ENCODE peak calls at places on chromosome 21, in nine cellular contexts. U, R, F, A, S, E, P, B and Y are unnamed samples.

GRCh38 chr21:43824250-43824882 is 35.0 kb downstream of the RRP1 start:
- DNase-seq in U (no peak), R (no peak), F (no peak), A (peak; percentile 56), S (no peak), E (peak; percentile 62), P (peak; percentile 35), B (no peak), Y (no peak)

GRCh38 chr21:25031750-25032149 is 575.5 kb downstream of the MRPL39 start:
- DNase-seq in U (no peak), R (no peak), F (no peak), A (no peak), S (no peak), E (no peak), P (no peak), B (no peak), Y (no peak)

GRCh38 chr21:37074195-37074510 is 1.1 kb downstream of the TTC3 start:
- DNase-seq in U (no peak), R (no peak), F (no peak), A (no peak), S (no peak), E (no peak), P (no peak), B (no peak), Y (no peak)

GRCh38 chr21:28899220-28899619 is 93.5 kb downstream of the LTN1 start:
- DNase-seq in U (no peak), R (no peak), F (no peak), A (peak; percentile 50), S (no peak), E (no peak), P (no peak), B (no peak), Y (no peak)

GRCh38 chr21:39387461-39388037 is 38.7 kb upstream of the HMGN1 start:
- DNase-seq in U (peak; percentile 93), R (peak; percentile 91), F (peak; percentile 95), A (peak; percentile 85), S (peak; percentile 89), E (peak; percentile 81), P (peak; percentile 73), B (peak; percentile 92), Y (no peak)

GRCh38 chr21:18840239-18840638 is 436.7 kb upstream of the TMPRSS15 start:
- DNase-seq in U (no peak), R (no peak), F (no peak), A (no peak), S (no peak), E (no peak), P (peak; percentile 70), B (no peak), Y (no peak)

GRCh38 chr21:44755227-44755626 is 43.9 kb upstream of the TSPEAR start:
- DNase-seq in U (no peak), R (no peak), F (no peak), A (peak; percentile 44), S (no peak), E (no peak), P (peak; percentile 73), B (no peak), Y (no peak)

GRCh38 chr21:36694041-36694515 is 4.8 kb upstream of the SIM2 start:
- DNase-seq in U (no peak), R (no peak), F (no peak), A (peak; percentile 35), S (no peak), E (peak; percentile 65), P (no peak), B (no peak), Y (peak; percentile 27)

GRCh38 chr21:26686278-26686677 is 113.2 kb upstream of the CYYR1 start:
- DNase-seq in U (no peak), R (no peak), F (no peak), A (peak; percentile 28), S (no peak), E (peak; percentile 44), P (peak; percentile 18), B (no peak), Y (peak; percentile 4)

GRCh38 chr21:44079846-44080245 is 27.4 kb upstream of the PWP2 start:
- DNase-seq in U (no peak), R (no peak), F (peak; percentile 31), A (no peak), S (no peak), E (no peak), P (no peak), B (no peak), Y (no peak)

GRCh38 chr21:36661511-36662309 is 37.2 kb upstream of the SIM2 start:
- DNase-seq in U (no peak), R (no peak), F (no peak), A (peak; percentile 28), S (no peak), E (peak; percentile 48), P (peak; percentile 29), B (peak; percentile 37), Y (no peak)

GRCh38 chr21:37257526-37257966 is 9.6 kb downstream of the VPS26C start:
- DNase-seq in U (no peak), R (no peak), F (no peak), A (peak; percentile 50), S (no peak), E (peak; percentile 24), P (peak; percentile 32), B (peak; percentile 25), Y (no peak)

GRCh38 chr21:44692798-44693512 is 4.0 kb upstream of the KRTAP10-12 start:
- DNase-seq in U (no peak), R (no peak), F (no peak), A (no peak), S (no peak), E (no peak), P (no peak), B (no peak), Y (no peak)

GRCh38 chr21:38343691-38344090 is 86.9 kb downstream of the KCNJ15 start:
- DNase-seq in U (peak; percentile 87), R (peak; percentile 78), F (no peak), A (peak; percentile 74), S (peak; percentile 79), E (peak; percentile 49), P (peak; percentile 89), B (no peak), Y (peak; percentile 64)

GRCh38 chr21:29114765-29115164 is 15.7 kb upstream of the MAP3K7CL start:
- DNase-seq in U (no peak), R (no peak), F (no peak), A (peak; percentile 41), S (no peak), E (peak; percentile 92), P (peak; percentile 98), B (no peak), Y (no peak)

GRCh38 chr21:43196789-43197188 is 28.0 kb downstream of the CRYAA start:
- DNase-seq in U (no peak), R (peak; percentile 60), F (peak; percentile 65), A (no peak), S (peak; percentile 25), E (no peak), P (no peak), B (peak; percentile 75), Y (no peak)

GRCh38 chr21:39611547-39612190 is 1.1 kb upstream of the B3GALT5 start:
- DNase-seq in U (no peak), R (peak; percentile 36), F (no peak), A (no peak), S (no peak), E (no peak), P (no peak), B (no peak), Y (no peak)

GRCh38 chr21:35206141-35207125 is 157.3 kb upstream of the RUNX1 start:
- DNase-seq in U (no peak), R (peak; percentile 52), F (peak; percentile 53), A (no peak), S (peak; percentile 33), E (peak; percentile 32), P (no peak), B (peak; percentile 44), Y (no peak)
- H3K4me3 ChIP-seq in U (peak overlapping the region; percentile 20), R (no peak overlapping the region), F (no peak overlapping the region), A (no peak overlapping the region), S (no peak overlapping the region), E (no peak overlapping the region), P (no peak overlapping the region), B (no peak overlapping the region), Y (no peak overlapping the region)

GRCh38 chr21:33023574-33024277 is 2.0 kb upstream of the OLIG2 start:
- DNase-seq in U (no peak), R (no peak), F (no peak), A (peak; percentile 8), S (no peak), E (no peak), P (no peak), B (no peak), Y (no peak)
- TF ChIP-seq CTCF in U (no peak), R (no peak), F (no peak), A (no peak), S (no peak), E (no peak), P (no peak), B (no peak), Y (no peak)

DNA sequence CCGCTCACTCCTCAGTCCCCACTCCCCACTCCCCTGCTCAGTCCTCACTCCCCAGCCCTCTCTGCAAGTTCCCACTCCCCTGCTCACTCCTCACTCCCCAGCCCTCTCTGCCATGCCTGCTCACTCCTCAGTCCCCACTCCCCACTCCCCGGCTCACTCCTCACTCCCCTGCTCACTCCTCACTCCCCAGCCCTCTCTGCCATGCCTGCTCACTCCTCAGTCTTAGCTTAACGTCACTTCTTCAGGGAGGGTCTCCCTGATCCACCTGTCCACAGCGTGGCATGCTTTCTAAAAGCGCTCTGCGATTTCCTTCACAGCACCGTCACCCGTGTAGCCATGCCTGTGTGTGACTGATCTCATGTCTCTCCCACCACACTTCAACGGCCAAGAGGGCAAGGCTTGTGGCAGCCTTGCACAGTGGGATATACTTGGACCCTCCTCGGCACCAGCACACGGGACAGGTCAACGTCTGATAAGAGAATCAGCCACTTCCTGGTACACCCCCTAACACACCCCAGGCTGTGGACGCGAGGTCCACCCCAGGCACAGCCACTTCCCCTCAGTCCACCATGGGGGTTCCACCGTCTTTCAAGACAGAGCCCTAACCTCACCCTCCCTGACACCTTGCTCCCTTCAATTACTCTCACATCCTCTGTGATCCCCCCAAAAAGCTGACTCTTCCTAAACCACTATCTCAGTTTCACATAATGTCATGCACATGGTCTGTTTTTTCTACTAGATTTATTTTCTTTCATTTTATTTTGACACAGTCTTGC is 14.0 kb downstream of the PRDM15 start:
- DNase-seq in U (no peak), R (no peak), F (peak; percentile 44), A (no peak), S (no peak), E (no peak), P (no peak), B (peak; percentile 21), Y (no peak)
- H3K4me3 ChIP-seq in U (no peak overlapping the region), R (no peak overlapping the region), F (no peak overlapping the region), A (no peak overlapping the region), S (no peak overlapping the region), E (no peak overlapping the region), P (no peak overlapping the region), B (no peak overlapping the region), Y (no peak overlapping the region)

DNA sequence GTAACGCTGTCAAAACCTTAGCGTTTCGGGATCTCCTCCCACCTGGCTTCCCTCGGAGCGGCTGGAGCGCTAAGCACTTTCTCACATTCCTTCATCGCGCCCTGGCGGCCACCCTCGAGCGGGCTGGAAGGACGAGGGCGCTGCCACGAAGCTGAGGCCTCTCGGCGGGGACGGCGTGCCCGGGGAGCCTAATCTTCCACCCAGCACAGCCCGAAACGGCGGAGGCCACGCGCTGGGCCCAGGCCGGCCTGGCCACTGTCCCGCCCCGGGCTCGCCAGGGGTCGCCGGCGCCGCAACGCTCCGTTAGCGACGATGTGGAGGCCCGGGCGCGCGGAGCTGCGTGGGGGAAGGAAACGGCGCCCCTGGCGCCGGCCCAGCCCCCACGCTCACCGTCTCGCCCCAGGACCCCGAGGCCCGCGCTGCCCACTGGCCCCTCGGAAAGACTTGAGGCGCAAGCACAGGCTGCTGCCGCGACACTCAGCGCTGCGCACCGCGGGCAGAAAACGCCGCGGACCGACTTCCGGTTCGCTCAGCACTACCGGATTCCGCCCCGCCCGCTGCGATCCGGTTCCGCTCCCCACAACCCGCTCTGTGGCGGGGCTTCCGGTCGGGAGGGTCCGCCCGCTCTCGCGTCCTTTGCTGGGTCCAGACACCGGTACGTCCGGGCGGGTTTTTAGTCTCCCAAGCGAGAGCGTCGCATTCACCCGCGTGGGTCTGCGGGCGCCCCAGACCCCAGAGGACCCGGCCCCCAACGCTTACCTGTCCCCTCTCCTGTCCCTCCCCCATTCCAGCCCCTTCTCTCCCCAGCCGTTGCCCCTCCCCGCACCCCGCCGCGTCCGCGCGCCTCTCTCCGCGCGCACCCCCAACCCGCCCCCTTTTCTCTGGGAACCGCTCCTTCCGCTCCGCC is at the start of gene YBEY:
- DNase-seq in U (peak; percentile 81), R (peak; percentile 87), F (peak; percentile 96), A (peak; percentile 87), S (peak; percentile 87), E (peak; percentile 91), P (peak; percentile 95), B (peak; percentile 93), Y (peak; percentile 37)
- TF ChIP-seq CTCF in U (no peak), R (no peak), F (peak; percentile 10), A (peak; percentile 49), S (peak; percentile 21), E (peak; percentile 36), P (peak; percentile 53), B (peak; percentile 35), Y (peak; percentile 44)